ENCODE peak calls at places on chromosomes 1 and 21, in ten cellular contexts. H is A549, I is neural progenitor cell, A is fibroblast of lung, E is SK-N-SH, K is IMR-90, J is HCT116, Z is endothelial cell of umbilical vein, W is GM23338, Y is H1. M is an unnamed sample.
A peak's percentile ranks its signal among the peaks of the same experiment; 100 is the strongest.

GRCh38 chr1:13817906-13818305 is 117.9 kb downstream of the PRDM2 start:
- DNase-seq in H (no peak), I (no peak), A (no peak), E (no peak), K (no peak), J (no peak), Z (no peak), W (no peak), Y (no peak), M (no peak)

GRCh38 chr21:40253112-40253511 is 385.9 kb downstream of the PCP4 start:
- DNase-seq in H (no peak), I (no peak), A (no peak), E (no peak), K (no peak), J (no peak), Z (no peak), W (no peak), Y (no peak), M (no peak)

GRCh38 chr21:35614412-35614901 is 445.9 kb downstream of the SETD4 start:
- DNase-seq in H (no peak), I (no peak), A (peak; percentile 82), E (no peak), K (peak; percentile 39), J (peak; percentile 4), Z (peak; percentile 37), W (no peak), Y (no peak), M (no peak)

GRCh38 chr1:20483098-20483832 is 2.7 kb downstream of the CAMK2N1 start:
- DNase-seq in H (no peak), I (no peak), A (no peak), E (no peak), K (no peak), J (no peak), Z (no peak), W (no peak), Y (no peak), M (no peak)

GRCh38 chr1:19640363-19641316 is 3.5 kb upstream of the NBL1 start:
- DNase-seq in H (peak; percentile 41), I (peak; percentile 94), A (peak; percentile 25), E (peak; percentile 80), K (peak; percentile 26), J (peak; percentile 6), Z (peak; percentile 49), W (peak; percentile 88), Y (peak; percentile 73), M (no peak)

GRCh38 chr1:54125671-54126070 is 27.1 kb downstream of the CDCP2 start:
- DNase-seq in H (peak; percentile 29), I (peak; percentile 49), A (no peak), E (no peak), K (peak; percentile 26), J (no peak), Z (peak; percentile 55), W (no peak), Y (no peak), M (no peak)

GRCh38 chr1:13600762-13601483 is 17.3 kb downstream of the PDPN start:
- DNase-seq in H (no peak), I (no peak), A (no peak), E (no peak), K (no peak), J (no peak), Z (no peak), W (peak; percentile 46), Y (no peak), M (no peak)

GRCh38 chr1:47686731-47687617 is 249.1 kb downstream of the FOXD2 start:
- DNase-seq in H (no peak), I (no peak), A (no peak), E (no peak), K (no peak), J (no peak), Z (no peak), W (peak; percentile 64), Y (peak; percentile 62), M (peak; percentile 43)

GRCh38 chr1:17287377-17287776 is 20.6 kb upstream of the PADI4 start:
- DNase-seq in H (peak; percentile 75), I (no peak), A (peak; percentile 87), E (no peak), K (peak; percentile 73), J (no peak), Z (no peak), W (no peak), Y (no peak), M (peak; percentile 78)

GRCh38 chr1:26471201-26471497 is 1.1 kb upstream of the HMGN2 start:
- DNase-seq in H (no peak), I (no peak), A (no peak), E (no peak), K (no peak), J (no peak), Z (no peak), W (no peak), Y (no peak), M (no peak)

GRCh38 chr1:26471498-26472329 is 526 bp upstream of the HMGN2 start:
- DNase-seq in H (peak; percentile 76), I (peak; percentile 90), A (peak; percentile 72), E (peak; percentile 51), K (peak; percentile 65), J (peak; percentile 31), Z (peak; percentile 65), W (peak; percentile 83), Y (peak; percentile 84), M (peak; percentile 64)

GRCh38 chr1:26472330-26472900 is at the start of gene HMGN2:
- DNase-seq in H (peak; percentile 85), I (peak; percentile 94), A (peak; percentile 77), E (peak; percentile 95), K (peak; percentile 78), J (peak; percentile 64), Z (peak; percentile 72), W (peak; percentile 96), Y (peak; percentile 92), M (peak; percentile 79)

GRCh38 chr1:26468911-26469310 is 3.3 kb upstream of the HMGN2 start:
- DNase-seq in H (no peak), I (peak; percentile 50), A (no peak), E (no peak), K (no peak), J (no peak), Z (no peak), W (no peak), Y (no peak), M (no peak)

GRCh38 chr1:26469558-26469957 is 2.7 kb upstream of the HMGN2 start:
- DNase-seq in H (no peak), I (peak; percentile 81), A (no peak), E (no peak), K (no peak), J (no peak), Z (no peak), W (no peak), Y (no peak), M (no peak)
- H3K4me2 ChIP-seq in H (no peak overlapping the region), I (peak overlapping the region; percentile 71), A (no peak overlapping the region), E (no peak overlapping the region), K (no peak overlapping the region), J (no peak overlapping the region), Z (no peak overlapping the region), W (no peak overlapping the region), Y (no peak overlapping the region), M (no peak overlapping the region)

DNA sequence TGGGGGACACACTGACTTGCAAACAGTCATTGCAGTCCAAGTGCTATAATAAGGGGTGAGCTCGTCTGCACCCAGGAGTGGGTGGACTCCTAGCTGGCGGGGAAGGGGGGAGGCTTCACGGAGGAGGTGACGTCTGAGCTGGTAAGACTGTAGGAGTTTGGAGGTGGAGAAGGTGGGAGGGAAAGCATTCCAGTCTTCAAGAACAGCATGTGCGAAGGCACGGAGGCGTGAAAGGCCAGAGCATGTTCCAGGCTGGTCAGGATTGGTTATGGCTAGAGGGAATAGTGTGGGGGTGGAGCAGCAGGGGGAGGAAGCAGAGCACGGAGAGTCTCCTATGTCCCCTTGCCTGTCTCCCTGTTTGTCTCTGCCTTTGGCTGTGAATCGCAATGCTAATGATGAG is 2.4 kb upstream of the ZNF436 start:
- DNase-seq in H (no peak), I (peak; percentile 36), A (no peak), E (no peak), K (no peak), J (no peak), Z (no peak), W (peak; percentile 27), Y (no peak), M (no peak)
- H3K27ac ChIP-seq in H (no peak overlapping the region), I (peak overlapping the region; percentile 77), A (no peak overlapping the region), E (no peak overlapping the region), K (no peak overlapping the region), J (no peak overlapping the region), Z (no peak overlapping the region), W (no peak overlapping the region), Y (no peak overlapping the region), M (peak overlapping the region; percentile 84)

DNA sequence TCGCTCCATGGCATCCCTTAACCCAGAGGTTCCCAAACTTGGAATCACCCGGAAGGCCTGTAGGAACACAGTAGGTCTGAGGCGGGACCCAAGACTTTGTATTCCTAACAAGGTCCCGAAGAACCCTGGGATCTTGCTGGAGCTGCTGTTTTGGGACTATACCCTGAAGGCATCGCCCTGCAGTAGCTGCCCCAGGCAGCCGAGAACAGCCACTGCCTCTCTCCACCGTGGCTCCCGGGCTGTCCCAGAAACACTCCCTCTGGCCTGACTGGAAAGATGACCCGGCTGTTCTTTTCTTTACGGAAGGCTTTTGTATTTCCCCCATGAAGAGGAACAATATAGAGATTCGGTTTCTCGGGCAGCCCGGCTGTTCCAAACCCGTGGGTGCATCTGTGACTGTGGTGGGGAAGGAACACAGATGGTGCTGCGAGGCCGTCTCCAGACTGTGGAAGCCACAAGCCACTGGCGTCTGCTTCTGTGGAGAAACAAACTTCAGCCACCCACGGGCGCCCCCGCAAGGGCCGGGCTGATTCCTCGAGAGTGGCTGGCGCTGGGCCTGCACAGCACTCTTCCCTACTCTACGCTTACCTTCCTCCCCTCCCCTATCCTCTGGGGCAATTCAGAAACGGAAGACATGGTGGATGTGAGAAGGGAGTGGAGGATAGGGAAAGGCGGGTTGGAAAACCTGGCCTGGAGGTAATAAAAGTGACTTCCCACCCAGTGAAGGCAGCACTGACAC is 33.8 kb upstream of the VASH2 start:
- DNase-seq in H (no peak), I (peak; percentile 58), A (peak; percentile 63), E (no peak), K (peak; percentile 22), J (no peak), Z (peak; percentile 6), W (peak; percentile 90), Y (peak; percentile 69), M (no peak)
- H3K4me3 ChIP-seq in H (no peak overlapping the region), I (no peak overlapping the region), A (no peak overlapping the region), E (no peak overlapping the region), K (no peak overlapping the region), J (no peak overlapping the region), Z (no peak overlapping the region), W (peak overlapping the region; percentile 10), Y (peak overlapping the region; percentile 9), M (no peak overlapping the region)

GRCh38 chr21:42307106-42307505 is 8.1 kb downstream of the TFF3 start:
- DNase-seq in H (no peak), I (no peak), A (no peak), E (no peak), K (no peak), J (no peak), Z (no peak), W (no peak), Y (no peak), M (no peak)
- H3K4me2 ChIP-seq in H (no peak overlapping the region), I (no peak overlapping the region), A (no peak overlapping the region), E (no peak overlapping the region), K (no peak overlapping the region), J (no peak overlapping the region), Z (no peak overlapping the region), W (no peak overlapping the region), Y (no peak overlapping the region), M (no peak overlapping the region)

DNA sequence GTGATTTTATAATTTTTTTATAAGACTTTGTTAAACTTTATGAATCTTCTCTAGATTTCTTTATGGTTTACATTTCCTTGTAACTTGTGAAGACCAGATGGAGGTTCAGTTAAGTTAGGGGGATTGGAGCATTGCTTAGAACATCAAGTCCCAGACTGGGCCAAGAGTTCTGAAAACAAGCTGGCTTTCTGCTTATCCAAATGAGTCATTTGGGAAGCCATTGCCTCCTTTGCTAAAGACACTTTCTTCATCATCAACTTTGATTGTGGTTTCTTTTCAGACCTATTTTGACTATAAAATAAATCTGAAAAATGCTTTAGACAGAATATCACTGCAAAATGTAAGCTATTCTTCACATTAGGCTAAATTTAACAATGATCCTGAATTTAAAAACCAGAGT is 446.8 kb downstream of the USP25 start:
- DNase-seq in H (no peak), I (no peak), A (peak; percentile 25), E (no peak), K (no peak), J (no peak), Z (no peak), W (no peak), Y (no peak), M (no peak)
- H3K27ac ChIP-seq in H (no peak overlapping the region), I (no peak overlapping the region), A (no peak overlapping the region), E (no peak overlapping the region), K (no peak overlapping the region), J (no peak overlapping the region), Z (no peak overlapping the region), W (no peak overlapping the region), Y (no peak overlapping the region), M (no peak overlapping the region)

M was measured in PC-9.